ENCODE peak calls at places on chromosomes 11 and 22, in ten cellular contexts. R is lower lobe of right lung; S is tibial nerve; I is heart right ventricle; G is brain microvascular endothelial cell; P is CD4-positive, alpha-beta T cell; Z is lower leg skin; H is nephron progenitor cell; E is WTC11; B is colonic mucosa. M is an unnamed sample.

GRCh38 chr11:14700593-14700992 is 57.0 kb downstream of the PDE3B start:
- DNase-seq in R (no peak), S (no peak), I (no peak), G (no peak), P (no peak), Z (no peak), H (no peak), E (no peak), B (no peak), M (no peak)

GRCh38 chr11:44778200-44779100 is 51.7 kb downstream of the TSPAN18 start:
- DNase-seq in R (peak; percentile 29), S (no peak), I (no peak), G (no peak), P (no peak), Z (no peak), H (no peak), E (no peak), B (no peak), M (no peak)

GRCh38 chr11:85182437-85183109 is 444.6 kb downstream of the DLG2 start:
- DNase-seq in R (no peak), S (no peak), I (no peak), G (peak; percentile 73), P (no peak), Z (no peak), H (peak; percentile 25), E (peak; percentile 23), B (no peak), M (peak; percentile 20)

GRCh38 chr11:114115406-114116054 is 56.0 kb downstream of the ZBTB16 start:
- DNase-seq in R (no peak), S (no peak), I (no peak), G (no peak), P (no peak), Z (no peak), H (peak; percentile 33), E (peak; percentile 14), B (no peak), M (no peak)

GRCh38 chr11:62025429-62026105 is 58.1 kb upstream of the FTH1 start:
- DNase-seq in R (peak; percentile 84), S (peak; percentile 63), I (peak; percentile 34), G (peak; percentile 91), P (peak; percentile 94), Z (peak; percentile 90), H (no peak), E (no peak), B (peak; percentile 85), M (no peak)

GRCh38 chr11:76670475-76671235 is at the start of gene LRRC32:
- DNase-seq in R (peak; percentile 72), S (no peak), I (peak; percentile 79), G (no peak), P (no peak), Z (no peak), H (peak; percentile 73), E (peak; percentile 57), B (peak; percentile 67), M (no peak)

GRCh38 chr11:118007040-118007439 is 20.8 kb downstream of the IL10RA start:
- DNase-seq in R (no peak), S (no peak), I (no peak), G (no peak), P (no peak), Z (no peak), H (no peak), E (no peak), B (peak; percentile 11), M (no peak)

GRCh38 chr22:50537765-50538164 is 7.9 kb upstream of the KLHDC7B start:
- DNase-seq in R (peak; percentile 30), S (no peak), I (no peak), G (no peak), P (no peak), Z (no peak), H (no peak), E (no peak), B (no peak), M (no peak)

GRCh38 chr22:49235463-49236300 is 592.0 kb downstream of the BRD1 start:
- DNase-seq in R (no peak), S (no peak), I (no peak), G (no peak), P (no peak), Z (no peak), H (no peak), E (no peak), B (peak; percentile 57), M (no peak)

GRCh38 chr11:67278939-67279588 is 10.0 kb upstream of the ANKRD13D start:
- DNase-seq in R (peak; percentile 40), S (no peak), I (no peak), G (no peak), P (no peak), Z (no peak), H (no peak), E (no peak), B (no peak), M (no peak)

GRCh38 chr11:113104390-113105251 is 143.4 kb downstream of the NCAM1 start:
- DNase-seq in R (no peak), S (no peak), I (no peak), G (no peak), P (no peak), Z (no peak), H (peak; percentile 19), E (no peak), B (no peak), M (no peak)

GRCh38 chr11:85827768-85828639 is 17.1 kb upstream of the SYTL2 start:
- DNase-seq in R (no peak), S (no peak), I (no peak), G (peak; percentile 84), P (peak; percentile 41), Z (no peak), H (no peak), E (no peak), B (no peak), M (no peak)

GRCh38 chr22:37708580-37709444 is 12.0 kb downstream of the TRIOBP start:
- DNase-seq in R (peak; percentile 58), S (no peak), I (peak; percentile 38), G (no peak), P (no peak), Z (no peak), H (no peak), E (no peak), B (no peak), M (no peak)

GRCh38 chr11:109853156-109853776 is 239.9 kb upstream of the ZC3H12C start:
- DNase-seq in R (no peak), S (no peak), I (no peak), G (peak; percentile 79), P (no peak), Z (no peak), H (peak; percentile 3), E (no peak), B (no peak), M (peak; percentile 20)
- TF ChIP-seq CTCF in R (peak; percentile 45), S (no peak), I (peak; percentile 38), G (peak; percentile 61), P (no peak), Z (no peak), H (peak; percentile 64), E (peak; percentile 26), B (peak; percentile 20), M (peak; percentile 79)

GRCh38 chr22:36387664-36387913 is 178 bp downstream of the MYH9 start:
- DNase-seq in R (no peak), S (no peak), I (no peak), G (no peak), P (no peak), Z (no peak), H (no peak), E (no peak), B (no peak), M (no peak)
- TF ChIP-seq CTCF in R (no peak), S (peak; percentile 54), I (no peak), G (no peak), P (no peak), Z (no peak), H (no peak), E (no peak), B (no peak), M (no peak)

DNA sequence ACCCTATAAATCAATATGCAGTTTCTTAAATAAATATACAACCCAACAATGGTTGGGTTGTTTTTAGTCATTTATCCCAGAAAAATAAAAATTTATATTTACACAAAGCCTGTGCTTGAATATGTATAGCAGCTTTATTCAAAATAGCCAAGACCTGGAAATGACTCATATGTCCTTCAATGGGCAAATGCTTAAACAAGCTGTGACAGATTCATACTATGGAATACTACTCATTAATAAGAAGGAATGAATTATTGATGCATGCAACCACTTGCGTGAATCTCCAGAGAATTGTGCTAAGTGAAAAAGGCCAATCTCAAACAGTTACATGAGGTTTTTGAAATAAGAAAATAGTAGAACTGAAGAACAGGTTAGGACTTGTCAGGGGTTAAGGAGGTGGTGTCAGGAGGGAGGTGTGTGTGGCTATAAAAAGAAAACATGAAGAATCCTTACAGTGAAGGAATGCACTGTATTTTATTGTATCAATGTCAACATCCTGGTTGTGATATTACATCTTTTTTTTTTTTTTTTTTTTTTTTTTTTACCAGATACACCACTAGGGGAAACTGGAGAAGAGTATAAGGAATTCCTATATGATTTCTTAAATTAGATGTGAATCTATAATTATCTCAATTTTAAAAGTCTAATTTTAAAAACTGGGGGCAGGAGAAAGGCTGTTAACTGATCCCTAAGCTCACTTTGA is 82.4 kb upstream of the CD44 start:
- DNase-seq in R (no peak), S (no peak), I (no peak), G (no peak), P (no peak), Z (no peak), H (no peak), E (no peak), B (no peak), M (no peak)
- TF ChIP-seq CTCF in R (no peak), S (no peak), I (no peak), G (peak; percentile 2), P (no peak), Z (no peak), H (no peak), E (no peak), B (no peak), M (peak; percentile 35)

GRCh38 chr11:116605543-116605942 is 167.2 kb downstream of the BUD13 start:
- DNase-seq in R (no peak), S (no peak), I (no peak), G (peak; percentile 6), P (no peak), Z (no peak), H (peak; percentile 93), E (peak; percentile 95), B (peak; percentile 46), M (peak; percentile 63)
- TF ChIP-seq CTCF in R (peak; percentile 10), S (no peak), I (peak; percentile 37), G (peak; percentile 64), P (no peak), Z (no peak), H (peak; percentile 60), E (peak; percentile 23), B (no peak), M (peak; percentile 59)

M was measured in neural crest cell.